ENCODE peak calls at places on chromosomes 16 and 17, in four cellular contexts. V, Q, Y and K are unnamed samples.

GRCh38 chr17:77279448-77280303 is 138.9 kb downstream of the SEC14L1 start:
- DNase-seq in V (no peak), Q (no peak), Y (no peak), K (peak; percentile 27)

GRCh38 chr16:81688182-81688581 is 90.9 kb upstream of the PLCG2 start:
- DNase-seq in V (no peak), Q (no peak), Y (no peak), K (no peak)

GRCh38 chr17:79192503-79193500 is 118.2 kb downstream of the ENGASE start:
- DNase-seq in V (no peak), Q (peak; percentile 48), Y (no peak), K (no peak)

GRCh38 chr17:82810644-82811430 is 29.0 kb downstream of the ZNF750 start:
- DNase-seq in V (peak; percentile 53), Q (no peak), Y (no peak), K (no peak)

GRCh38 chr17:8079291-8080207 is 8.0 kb downstream of the ALOX12B start:
- DNase-seq in V (peak; percentile 86), Q (peak; percentile 78), Y (peak; percentile 69), K (peak; percentile 32)

GRCh38 chr17:72432143-72432604 is 311.4 kb downstream of the SOX9 start:
- DNase-seq in V (no peak), Q (no peak), Y (no peak), K (no peak)

GRCh38 chr16:74275031-74275636 is 21.5 kb upstream of the PSMD7 start:
- DNase-seq in V (no peak), Q (no peak), Y (no peak), K (no peak)

GRCh38 chr16:14132696-14133048 is 61.6 kb downstream of the MRTFB start:
- DNase-seq in V (no peak), Q (no peak), Y (no peak), K (no peak)

GRCh38 chr17:38745545-38745944 is 2.6 kb downstream of the PCGF2 start:
- DNase-seq in V (peak; percentile 43), Q (no peak), Y (no peak), K (no peak)

GRCh38 chr16:11303405-11304138 is 22.4 kb upstream of the PRM1 start:
- DNase-seq in V (no peak), Q (no peak), Y (no peak), K (peak; percentile 13)

GRCh38 chr17:79829004-79829403 is 10.2 kb downstream of the CBX4 start:
- DNase-seq in V (no peak), Q (no peak), Y (no peak), K (no peak)

GRCh38 chr16:25693621-25694020 is 1.9 kb downstream of the HS3ST4 start:
- DNase-seq in V (no peak), Q (no peak), Y (no peak), K (no peak)

GRCh38 chr17:4533522-4534502 is 21.4 kb downstream of the MYBBP1A start:
- DNase-seq in V (no peak), Q (peak; percentile 49), Y (no peak), K (no peak)

GRCh38 chr16:56488035-56488434 is 31.8 kb downstream of the BBS2 start:
- DNase-seq in V (no peak), Q (no peak), Y (no peak), K (no peak)

GRCh38 chr16:73068546-73069401 is 20.8 kb upstream of the ZFHX3 start:
- DNase-seq in V (peak; percentile 79), Q (peak; percentile 57), Y (peak; percentile 91), K (peak; percentile 85)

GRCh38 chr17:60067871-60068270 is 10.8 kb downstream of the HEATR6 start:
- DNase-seq in V (no peak), Q (no peak), Y (no peak), K (no peak)

GRCh38 chr17:79622201-79622601 is 11.3 kb upstream of the RBFOX3 start:
- DNase-seq in V (no peak), Q (no peak), Y (no peak), K (no peak)

GRCh38 chr16:427295-427694 is 1.8 kb downstream of the RAB11FIP3 start:
- DNase-seq in V (no peak), Q (no peak), Y (no peak), K (no peak)

GRCh38 chr16:72481419-72481818 is 309.5 kb upstream of the PMFBP1 start:
- DNase-seq in V (no peak), Q (no peak), Y (no peak), K (no peak)

GRCh38 chr17:9958586-9959281 is 53.7 kb upstream of the RCVRN start:
- DNase-seq in V (no peak), Q (no peak), Y (no peak), K (no peak)

GRCh38 chr16:75483222-75483621 is 12.0 kb downstream of the CHST6 start:
- DNase-seq in V (no peak), Q (no peak), Y (no peak), K (peak; percentile 98)

DNA sequence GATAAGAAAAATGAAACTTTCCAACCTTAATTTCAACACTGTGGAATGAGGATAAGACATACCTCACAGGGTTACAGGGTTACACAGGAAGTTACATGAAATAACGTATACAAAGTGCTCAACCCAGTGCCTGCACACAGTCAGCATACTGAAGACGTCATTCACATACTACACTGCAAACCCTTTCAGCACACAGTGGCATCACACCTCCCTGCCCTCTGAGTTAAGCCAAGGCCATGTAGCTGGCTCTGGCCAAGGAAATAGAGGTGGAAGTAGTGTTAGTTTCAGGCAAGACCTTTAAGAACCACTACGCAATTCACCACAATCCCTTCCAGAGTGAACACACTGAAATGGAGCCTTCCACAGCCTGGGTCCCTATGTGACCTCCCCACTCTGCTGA is 46.6 kb upstream of the GSG1L start:
- DNase-seq in V (no peak), Q (no peak), Y (no peak), K (no peak)
- H3K4me1 ChIP-seq in V (no peaks in the 10 kb centered on the region), Q (no peaks in the 10 kb centered on the region), Y (no peaks in the 10 kb centered on the region), K (no peaks in the 10 kb centered on the region)

DNA sequence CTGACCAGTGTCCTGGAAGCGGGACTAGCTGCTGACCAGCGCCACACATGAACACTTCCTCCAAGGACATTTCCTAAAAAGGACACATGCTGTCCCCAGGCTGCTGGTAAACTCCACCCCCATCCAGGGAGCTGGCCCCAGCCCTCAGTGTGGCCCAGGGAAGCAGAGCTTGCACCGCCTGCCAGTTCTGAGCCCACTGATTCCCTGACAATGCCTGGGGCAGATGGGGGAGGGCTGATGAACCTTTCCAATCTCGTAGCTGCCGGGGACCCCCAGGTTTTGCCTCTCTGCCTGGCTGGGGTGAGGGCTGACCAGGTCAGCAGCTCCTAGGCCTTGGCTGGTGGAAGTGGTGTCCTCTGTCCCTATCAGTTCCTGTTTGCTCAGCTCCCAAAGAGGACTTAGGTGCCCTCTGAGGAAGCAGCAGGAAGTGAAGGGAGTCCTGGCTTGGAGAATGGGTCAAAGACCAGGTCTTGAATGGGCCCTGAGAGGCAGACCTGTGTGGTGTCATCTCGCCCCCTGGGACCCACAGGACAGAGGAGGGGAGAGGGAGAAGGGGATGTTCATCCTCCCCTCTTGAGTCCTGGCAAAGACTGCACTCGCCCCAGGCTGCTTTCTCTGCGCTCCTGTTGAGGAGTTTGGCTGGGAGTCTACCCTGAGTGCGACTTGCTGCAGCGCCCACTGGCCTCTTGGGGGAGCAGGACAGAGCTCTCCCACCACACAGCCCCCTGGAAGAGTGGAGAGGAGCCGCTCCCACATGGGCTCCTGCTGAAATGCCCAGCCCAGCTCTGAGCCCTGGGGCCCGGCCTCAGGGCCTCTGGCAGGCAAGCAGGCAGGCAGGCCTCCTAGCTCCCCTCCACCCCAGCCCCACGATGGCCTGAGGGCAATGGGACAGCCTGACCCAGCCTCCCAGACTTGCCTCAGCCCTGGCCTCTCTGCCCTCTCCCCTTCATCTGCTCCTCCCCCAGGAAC is 16.8 kb downstream of the PDK2 start:
- DNase-seq in V (peak; percentile 85), Q (peak; percentile 75), Y (peak; percentile 82), K (no peak)
- H3K27ac ChIP-seq in V (peak overlapping the region; percentile 89), Q (peak overlapping the region; percentile 98), Y (peak overlapping the region; percentile 94), K (no peak overlapping the region)

GRCh38 chr17:34542700-34543336 is 36.6 kb upstream of the TMEM132E start:
- DNase-seq in V (no peak), Q (no peak), Y (no peak), K (no peak)
- TF ChIP-seq CTCF in V (peak; percentile 89), Q (peak; percentile 80), Y (peak; percentile 86), K (peak; percentile 76)

GRCh38 chr16:15652293-15653001 is 2.4 kb downstream of the NDE1 start:
- DNase-seq in V (no peak), Q (no peak), Y (no peak), K (no peak)

GRCh38 chr16:15658149-15658548 is 8.1 kb downstream of the NDE1 start:
- DNase-seq in V (no peak), Q (no peak), Y (no peak), K (no peak)

GRCh38 chr16:15650698-15651161 is 685 bp downstream of the NDE1 start:
- DNase-seq in V (peak; percentile 64), Q (no peak), Y (no peak), K (peak; percentile 17)

GRCh38 chr16:15653227-15653626 is 3.2 kb downstream of the NDE1 start:
- DNase-seq in V (no peak), Q (no peak), Y (no peak), K (peak; percentile 80)

DNA sequence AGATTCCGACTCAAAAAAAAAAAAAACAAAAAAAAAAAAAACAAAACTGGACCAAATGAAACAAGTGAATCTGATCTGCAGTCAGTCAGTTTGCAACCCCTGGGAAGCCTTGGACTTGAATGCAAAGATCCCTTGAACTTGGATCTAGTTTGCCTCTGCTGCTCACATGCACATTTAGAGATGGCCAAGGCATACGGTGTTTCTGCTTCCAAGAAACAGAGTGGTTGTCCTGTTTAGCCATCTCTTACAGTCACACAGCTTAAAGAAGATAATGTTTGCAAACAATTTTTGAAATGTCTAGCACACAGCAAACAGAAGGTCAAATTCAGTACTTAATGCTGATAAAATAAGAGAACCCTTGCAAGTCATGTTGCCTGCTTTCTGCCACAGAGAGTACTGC is 4.5 kb downstream of the NDE1 start:
- DNase-seq in V (no peak), Q (no peak), Y (no peak), K (no peak)
- H3K4me1 ChIP-seq in V (peaks cover 21% of the 10 kb centered on the region), Q (peaks cover 60% of the 10 kb centered on the region), Y (no peaks in the 10 kb centered on the region), K (peaks cover 5% of the 10 kb centered on the region)

DNA sequence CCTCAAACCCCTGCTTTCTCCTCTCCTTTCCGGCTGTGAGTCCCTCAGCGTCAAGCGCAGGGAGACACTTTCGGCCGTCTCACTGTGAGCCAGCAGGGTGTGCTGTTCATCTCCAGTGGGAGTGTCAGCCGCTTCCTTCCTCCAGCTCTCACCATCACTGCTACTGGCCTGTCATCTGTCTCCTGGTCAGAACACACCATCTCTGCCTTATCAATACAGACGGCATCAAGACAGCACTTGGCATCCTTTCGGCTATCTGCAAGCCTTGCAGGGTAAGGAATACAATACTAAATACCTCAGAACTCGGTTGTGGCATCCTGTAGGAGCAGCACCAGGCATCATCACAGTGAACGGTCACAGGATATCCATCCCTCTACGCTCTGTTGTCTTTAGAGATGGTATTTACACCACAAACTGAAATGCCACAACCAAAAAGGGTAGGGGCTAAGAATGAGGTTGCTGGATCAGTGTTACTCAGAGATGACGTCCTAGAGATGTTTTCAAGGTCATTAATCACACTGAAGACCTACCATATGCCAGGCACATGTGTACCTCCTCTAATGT is 20.7 kb upstream of the CMTM4 start:
- DNase-seq in V (no peak), Q (peak; percentile 30), Y (no peak), K (peak; percentile 44)
- H3K27ac ChIP-seq in V (no peak overlapping the region), Q (no peak overlapping the region), Y (no peak overlapping the region), K (no peak overlapping the region)

GRCh38 chr17:57834146-57834741 is 15.6 kb downstream of the MRPS23 start:
- DNase-seq in V (peak; percentile 71), Q (peak; percentile 63), Y (no peak), K (no peak)
- TF ChIP-seq CTCF in V (no peak), Q (no peak), Y (no peak), K (peak; percentile 27)

DNA sequence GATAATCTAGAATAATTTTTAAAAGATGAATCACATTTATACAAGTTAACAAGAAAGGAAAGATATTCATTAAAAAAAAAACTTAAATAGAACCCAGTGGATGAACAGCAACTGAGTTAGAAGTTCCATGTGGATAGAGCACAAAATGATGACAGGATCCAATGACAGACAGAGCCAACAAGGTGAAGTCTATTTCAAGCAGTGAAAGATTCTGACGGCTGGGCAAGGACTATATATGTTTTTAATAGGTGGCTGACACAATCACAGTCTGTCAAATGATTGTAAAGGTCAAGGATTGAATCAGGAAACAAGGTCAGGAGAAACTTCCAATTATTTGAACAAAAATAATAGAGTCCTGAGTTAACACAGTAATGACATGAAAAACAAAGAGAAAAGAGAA is 1460.0 kb upstream of the CDH8 start:
- DNase-seq in V (no peak), Q (no peak), Y (no peak), K (no peak)
- H3K4me1 ChIP-seq in V (no peaks in the 10 kb centered on the region), Q (no peaks in the 10 kb centered on the region), Y (no peaks in the 10 kb centered on the region), K (no peaks in the 10 kb centered on the region)